ENCODE peak calls at places on chromosome 3, in five cellular contexts. R is ureter, Y is T-helper 2 cell, A is kidney glomerular epithelial cell, I is NCI-H82. H is an unnamed sample.

GRCh38 chr3:174541708-174542107 is 317.4 kb upstream of the NAALADL2 start:
- DNase-seq in A (no peak), R (no peak), Y (no peak), I (no peak), H (no peak)

GRCh38 chr3:1404270-1404669 is 311.4 kb downstream of the CNTN6 start:
- DNase-seq in A (peak), R (no peak), Y (no peak), I (peak), H (no peak)

GRCh38 chr3:127844326-127844942 is 22.1 kb upstream of the MGLL start:
- DNase-seq in Y (no peak), A (no peak), I (no peak), R (no peak), H (no peak)

GRCh38 chr3:172517859-172518466 is 5.3 kb downstream of the TNFSF10 start:
- DNase-seq in A (no peak), I (no peak), R (no peak), Y (no peak), H (no peak)

GRCh38 chr3:10926441-10926830 is 66.1 kb upstream of the SLC6A1 start:
- DNase-seq in A (no peak), I (no peak), R (no peak), Y (no peak), H (no peak)

GRCh38 chr3:84965141-84965540 is 6.4 kb downstream of the CADM2 start:
- DNase-seq in A (peak), R (no peak), Y (no peak), I (peak), H (no peak)

GRCh38 chr3:112484352-112484751 is 14.9 kb downstream of the BTLA start:
- DNase-seq in I (no peak), R (no peak), A (no peak), Y (no peak), H (no peak)

GRCh38 chr3:50260027-50260941 is 8.7 kb upstream of the SEMA3B start:
- DNase-seq in A (peak), Y (peak), R (peak), I (peak), H (peak)

GRCh38 chr3:120693439-120694172 is 11.6 kb upstream of the HGD start:
- DNase-seq in I (no peak), A (peak), Y (no peak), R (no peak), H (peak)

GRCh38 chr3:1082024-1082633 is 10.7 kb upstream of the CNTN6 start:
- DNase-seq in R (peak), I (peak), A (peak), Y (no peak), H (peak)

GRCh38 chr3:71087109-71088018 is 496.2 kb downstream of the FOXP1 start:
- DNase-seq in A (no peak), R (no peak), Y (no peak), I (no peak), H (no peak)

GRCh38 chr3:54196330-54196975 is 74.1 kb downstream of the CACNA2D3 start:
- DNase-seq in R (no peak), I (no peak), Y (no peak), A (no peak), H (no peak)

GRCh38 chr3:184582583-184582982 is 21.0 kb downstream of the EPHB3 start:
- DNase-seq in I (peak), R (no peak), Y (no peak), A (no peak), H (no peak)

GRCh38 chr3:141109761-141110160 is 58.6 kb downstream of the SPSB4 start:
- DNase-seq in Y (no peak), R (no peak), I (peak), A (no peak), H (no peak)

GRCh38 chr3:172009736-172010254 is 29.6 kb upstream of the FNDC3B start:
- DNase-seq in R (no peak), Y (no peak), I (no peak), A (no peak), H (no peak)

GRCh38 chr3:43098761-43099160 is 7.1 kb downstream of the POMGNT2 start:
- DNase-seq in I (no peak), R (no peak), Y (no peak), A (no peak), H (no peak)

H was measured in lung microvascular endothelial cell.